ENCODE peak calls at places on chromosomes 5 and 9, in four cellular contexts. One of them, this sample, is unnamed. For H3K4me1, the result is how much of the 10 kb centered on the place peaks cover.

GRCh38 chr5:67178085-67178484 is 18.5 kb downstream of the CD180 start:
- DNase-seq in CD4-positive, CD25-positive, alpha-beta regulatory T cell: no peak
- DNase-seq in astrocyte: peak
- DNase-seq in stomach: no peak
- DNase-seq in this sample: no peak

GRCh38 chr5:148733601-148734438 is 79.5 kb upstream of the HTR4 start:
- DNase-seq in CD4-positive, CD25-positive, alpha-beta regulatory T cell: peak
- DNase-seq in astrocyte: peak
- DNase-seq in stomach: peak
- DNase-seq in this sample: no peak

GRCh38 chr9:4700093-4700492 is 20.7 kb downstream of the CDC37L1 start:
- DNase-seq in CD4-positive, CD25-positive, alpha-beta regulatory T cell: no peak
- DNase-seq in astrocyte: no peak
- DNase-seq in stomach: no peak
- DNase-seq in this sample: no peak

GRCh38 chr5:140322751-140323731 is 20.1 kb upstream of the PFDN1 start:
- DNase-seq in CD4-positive, CD25-positive, alpha-beta regulatory T cell: no peak
- DNase-seq in astrocyte: peak
- DNase-seq in stomach: peak
- DNase-seq in this sample: no peak

GRCh38 chr9:99531313-99531712 is 290.4 kb upstream of the NR4A3 start:
- DNase-seq in CD4-positive, CD25-positive, alpha-beta regulatory T cell: no peak
- DNase-seq in astrocyte: no peak
- DNase-seq in stomach: no peak
- DNase-seq in this sample: no peak

GRCh38 chr5:65861830-65862241 is 64.5 kb upstream of the ERBIN start:
- DNase-seq in CD4-positive, CD25-positive, alpha-beta regulatory T cell: no peak
- DNase-seq in astrocyte: peak
- DNase-seq in stomach: no peak
- DNase-seq in this sample: no peak

GRCh38 chr5:109399092-109399759 is 10.5 kb downstream of the PJA2 start:
- DNase-seq in CD4-positive, CD25-positive, alpha-beta regulatory T cell: no peak
- DNase-seq in astrocyte: peak
- DNase-seq in stomach: no peak
- DNase-seq in this sample: no peak

GRCh38 chr5:133337795-133338445 is 274.4 kb downstream of the FSTL4 start:
- DNase-seq in CD4-positive, CD25-positive, alpha-beta regulatory T cell: no peak
- DNase-seq in astrocyte: no peak
- DNase-seq in stomach: no peak
- DNase-seq in this sample: no peak

GRCh38 chr5:158970569-158971014 is 129.1 kb downstream of the EBF1 start:
- DNase-seq in CD4-positive, CD25-positive, alpha-beta regulatory T cell: no peak
- DNase-seq in astrocyte: peak
- DNase-seq in stomach: no peak
- DNase-seq in this sample: no peak

GRCh38 chr9:129403743-129404620 is 216.9 kb downstream of the C9orf50 start:
- DNase-seq in CD4-positive, CD25-positive, alpha-beta regulatory T cell: no peak
- DNase-seq in astrocyte: no peak
- DNase-seq in stomach: no peak
- DNase-seq in this sample: no peak

GRCh38 chr5:55232194-55232984 is 1.0 kb downstream of the CCNO start:
- DNase-seq in CD4-positive, CD25-positive, alpha-beta regulatory T cell: no peak
- DNase-seq in astrocyte: no peak
- DNase-seq in stomach: peak
- DNase-seq in this sample: no peak

GRCh38 chr9:98249774-98250173 is 5.7 kb downstream of the TBC1D2 start:
- DNase-seq in CD4-positive, CD25-positive, alpha-beta regulatory T cell: no peak
- DNase-seq in astrocyte: no peak
- DNase-seq in stomach: no peak
- DNase-seq in this sample: no peak

GRCh38 chr9:98253563-98253962 is 1.9 kb downstream of the TBC1D2 start:
- DNase-seq in CD4-positive, CD25-positive, alpha-beta regulatory T cell: no peak
- DNase-seq in astrocyte: no peak
- DNase-seq in stomach: no peak
- DNase-seq in this sample: no peak

GRCh38 chr9:98248737-98249474 is 6.5 kb downstream of the TBC1D2 start:
- DNase-seq in CD4-positive, CD25-positive, alpha-beta regulatory T cell: no peak
- DNase-seq in astrocyte: peak
- DNase-seq in stomach: peak
- DNase-seq in this sample: no peak

GRCh38 chr9:98254236-98255063 is 999 bp downstream of the TBC1D2 start:
- DNase-seq in CD4-positive, CD25-positive, alpha-beta regulatory T cell: no peak
- DNase-seq in astrocyte: no peak
- DNase-seq in stomach: no peak
- DNase-seq in this sample: no peak

DNA sequence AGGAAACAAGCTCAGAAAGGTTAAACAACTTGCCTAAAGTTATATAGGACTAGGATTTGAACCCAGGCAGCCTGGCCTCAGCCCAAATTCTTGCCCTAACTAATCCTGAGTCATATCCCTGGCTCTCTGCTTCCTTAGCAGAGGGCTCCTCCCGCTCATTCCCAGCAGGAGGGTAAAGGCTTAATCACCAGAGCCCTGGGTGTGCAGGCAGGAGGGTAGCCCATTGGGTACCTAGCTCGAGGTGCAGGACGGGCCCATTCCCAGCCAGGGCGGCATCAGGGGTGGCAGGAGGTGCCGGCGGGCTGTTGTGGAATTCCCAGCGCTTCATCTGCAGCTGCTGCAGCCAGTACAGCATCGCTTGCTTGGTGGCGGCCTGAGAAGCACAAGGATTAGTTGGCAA is 3.9 kb downstream of the TBC1D2 start:
- DNase-seq in CD4-positive, CD25-positive, alpha-beta regulatory T cell: no peak
- DNase-seq in astrocyte: peak
- DNase-seq in stomach: no peak
- DNase-seq in this sample: no peak
- H3K4me1 ChIP-seq in CD4-positive, CD25-positive, alpha-beta regulatory T cell: under half
- H3K4me1 ChIP-seq in astrocyte: half or more
- H3K4me1 ChIP-seq in stomach: half or more
- H3K4me1 ChIP-seq in this sample: under half

GRCh38 chr9:16628421-16628820 is 242.0 kb downstream of the BNC2 start:
- DNase-seq in CD4-positive, CD25-positive, alpha-beta regulatory T cell: no peak
- DNase-seq in astrocyte: no peak
- DNase-seq in stomach: no peak
- DNase-seq in this sample: no peak
- H3K4me1 ChIP-seq in CD4-positive, CD25-positive, alpha-beta regulatory T cell: under half
- H3K4me1 ChIP-seq in astrocyte: under half
- H3K4me1 ChIP-seq in stomach: under half
- H3K4me1 ChIP-seq in this sample: under half

DNA sequence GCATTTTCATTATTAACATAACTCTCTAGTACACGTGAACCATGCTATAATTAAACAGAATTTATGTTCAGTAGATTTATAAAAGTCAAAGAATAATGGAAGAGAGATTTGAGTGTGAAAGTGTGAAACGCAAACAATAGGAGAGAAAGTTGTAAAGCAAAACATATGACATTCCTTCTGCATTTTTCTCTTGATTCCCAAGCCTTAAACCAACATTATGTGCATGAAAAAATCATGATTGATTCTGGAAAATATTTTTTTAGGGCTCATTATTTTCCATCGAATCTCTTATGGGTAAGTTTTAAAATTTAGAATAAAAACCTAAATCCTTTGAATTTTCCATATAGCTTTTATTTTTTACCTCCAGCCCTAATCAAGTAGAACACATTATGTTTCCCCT is 227.9 kb upstream of the DAPK1 start:
- DNase-seq in CD4-positive, CD25-positive, alpha-beta regulatory T cell: no peak
- DNase-seq in astrocyte: no peak
- DNase-seq in stomach: no peak
- DNase-seq in this sample: no peak
- H3K4me1 ChIP-seq in CD4-positive, CD25-positive, alpha-beta regulatory T cell: under half
- H3K4me1 ChIP-seq in astrocyte: under half
- H3K4me1 ChIP-seq in stomach: under half
- H3K4me1 ChIP-seq in this sample: under half

DNA sequence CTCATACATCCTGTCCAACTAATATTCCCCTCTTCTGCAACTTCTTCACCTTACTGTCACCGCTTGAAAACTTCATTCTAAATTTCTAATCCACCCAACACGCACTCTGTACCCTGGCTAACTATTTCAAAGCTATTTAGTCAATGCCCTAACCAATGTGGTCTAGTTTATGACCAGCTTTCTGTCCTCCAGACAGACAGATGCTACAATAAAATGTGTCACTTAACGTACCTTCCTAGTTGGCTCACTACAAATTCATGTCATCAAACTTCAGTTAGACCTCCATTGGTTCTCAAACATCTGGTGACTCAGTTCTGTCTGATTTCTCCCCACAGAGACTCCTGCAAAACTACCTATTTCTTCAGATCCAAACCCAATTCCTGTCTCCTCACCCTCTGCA is 57.7 kb downstream of the FAM13B start:
- DNase-seq in CD4-positive, CD25-positive, alpha-beta regulatory T cell: no peak
- DNase-seq in astrocyte: no peak
- DNase-seq in stomach: no peak
- DNase-seq in this sample: no peak
- H3K4me1 ChIP-seq in CD4-positive, CD25-positive, alpha-beta regulatory T cell: under half
- H3K4me1 ChIP-seq in astrocyte: under half
- H3K4me1 ChIP-seq in stomach: under half
- H3K4me1 ChIP-seq in this sample: under half

GRCh38 chr5:74877624-74878304 is 11.6 kb upstream of the FAM169A start:
- DNase-seq in CD4-positive, CD25-positive, alpha-beta regulatory T cell: no peak
- DNase-seq in astrocyte: no peak
- DNase-seq in stomach: no peak
- DNase-seq in this sample: no peak
- H3K4me1 ChIP-seq in CD4-positive, CD25-positive, alpha-beta regulatory T cell: under half
- H3K4me1 ChIP-seq in astrocyte: under half
- H3K4me1 ChIP-seq in stomach: under half
- H3K4me1 ChIP-seq in this sample: under half